ENCODE peak calls at places on chromosomes 1 and 21, in six cellular contexts. T, K, H, F, B and C are unnamed samples.

GRCh38 chr1:40394456-40395172 is 21.1 kb downstream of the SMAP2 start:
- DNase-seq in T (no peak), K (peak), H (no peak), F (no peak), B (peak), C (no peak)

GRCh38 chr1:206631085-206631509 is 4.2 kb upstream of the DYRK3 start:
- DNase-seq in T (peak), K (peak), H (no peak), F (peak), B (peak), C (peak)

GRCh38 chr1:175191654-175192053 is 922 bp downstream of the KIAA0040 start:
- DNase-seq in T (peak), K (peak), H (no peak), F (no peak), B (peak), C (no peak)

GRCh38 chr21:42630626-42631025 is 22.8 kb upstream of the PDE9A start:
- DNase-seq in T (peak), K (no peak), H (no peak), F (no peak), B (no peak), C (no peak)

GRCh38 chr1:37035014-37035686 is 835 bp upstream of the GRIK3 start:
- DNase-seq in T (no peak), K (no peak), H (no peak), F (no peak), B (no peak), C (no peak)

GRCh38 chr1:227666286-227666685 is 68.8 kb downstream of the JMJD4 start:
- DNase-seq in T (no peak), K (no peak), H (no peak), F (no peak), B (no peak), C (peak)

GRCh38 chr1:228794173-228794572 is 58.9 kb downstream of the RHOU start:
- DNase-seq in T (no peak), K (peak), H (no peak), F (no peak), B (peak), C (peak)

GRCh38 chr1:214439352-214440119 is 111.9 kb downstream of the PTPN14 start:
- DNase-seq in T (peak), K (no peak), H (no peak), F (no peak), B (peak), C (peak)

GRCh38 chr1:240888787-240889048 is 276.8 kb upstream of the GREM2 start:
- DNase-seq in T (no peak), K (no peak), H (no peak), F (no peak), B (no peak), C (no peak)

GRCh38 chr21:42562258-42562657 is 48.6 kb downstream of the SLC37A1 start:
- DNase-seq in T (no peak), K (no peak), H (no peak), F (no peak), B (no peak), C (no peak)

GRCh38 chr1:89553195-89553584 is 28.6 kb downstream of the LRRC8B start:
- DNase-seq in T (no peak), K (no peak), H (no peak), F (no peak), B (no peak), C (no peak)

GRCh38 chr21:35349378-35350080 is 300.4 kb upstream of the RUNX1 start:
- DNase-seq in T (no peak), K (peak), H (no peak), F (no peak), B (no peak), C (peak)

GRCh38 chr1:161993576-161993975 is 30.1 kb downstream of the OLFML2B start:
- DNase-seq in T (no peak), K (no peak), H (no peak), F (no peak), B (no peak), C (no peak)

GRCh38 chr1:207032528-207033017 is at the start of gene C1orf116:
- DNase-seq in T (no peak), K (no peak), H (no peak), F (no peak), B (no peak), C (no peak)

GRCh38 chr1:41674501-41674900 is 190.0 kb upstream of the EDN2 start:
- DNase-seq in T (no peak), K (no peak), H (no peak), F (no peak), B (no peak), C (no peak)

DNA sequence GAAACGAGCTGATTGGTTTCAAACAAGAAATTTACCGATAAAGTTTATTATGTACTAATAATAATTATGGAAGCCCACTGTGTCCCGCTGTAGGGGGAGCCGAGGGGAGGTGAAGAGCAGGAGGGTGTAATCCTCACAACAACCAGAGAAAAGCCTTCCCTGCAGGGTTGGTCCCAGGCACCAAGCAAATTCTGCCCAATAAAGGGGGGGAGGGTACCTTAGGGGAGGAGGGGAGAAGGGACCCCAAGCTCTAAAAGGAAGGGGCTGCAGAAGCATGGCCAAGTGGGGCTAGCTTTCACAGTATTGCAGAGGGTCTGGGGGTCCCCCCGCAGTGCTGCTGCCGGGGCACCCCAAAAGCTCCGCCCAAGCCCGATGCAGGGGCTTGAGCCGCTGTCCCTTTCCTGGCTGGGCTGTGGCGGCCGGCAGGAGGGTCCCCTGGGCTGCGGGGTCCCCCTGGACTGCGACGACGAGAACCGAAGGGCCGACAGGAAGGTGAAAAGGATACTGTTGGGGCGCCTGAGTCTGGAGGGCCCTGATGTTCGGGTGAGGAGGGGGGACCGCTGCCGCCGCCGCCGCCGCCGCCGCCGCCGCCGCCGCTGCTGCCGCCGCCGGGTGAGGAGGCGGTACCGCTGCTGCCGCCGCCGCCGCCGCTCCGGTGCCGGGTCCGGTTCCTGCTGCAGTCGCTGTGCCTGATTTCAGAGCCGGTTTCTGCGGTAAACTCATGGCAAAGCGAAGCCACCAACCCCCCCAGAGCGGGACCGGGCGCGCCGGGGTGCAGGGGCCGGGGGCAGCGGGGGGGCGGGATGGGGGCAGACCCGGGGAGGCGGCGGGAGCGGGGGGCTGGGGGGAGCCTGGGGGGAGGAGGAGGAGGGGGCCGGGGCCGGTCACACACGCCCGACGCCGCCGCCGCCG is 771 bp downstream of the EIF4G3 start:
- DNase-seq in T (peak), K (no peak), H (no peak), F (peak), B (peak), C (no peak)
- TF ChIP-seq CTCF in T (no peak), K (no peak), H (peak), F (no peak), B (no peak), C (no peak)

GRCh38 chr21:18529253-18529652 is 125.7 kb upstream of the TMPRSS15 start:
- DNase-seq in T (peak), K (peak), H (no peak), F (no peak), B (no peak), C (peak)
- TF ChIP-seq CTCF in T (no peak), K (no peak), H (no peak), F (no peak), B (no peak), C (no peak)

GRCh38 chr1:45793942-45794604 is 9.3 kb upstream of the MAST2 start:
- DNase-seq in T (no peak), K (no peak), H (no peak), F (no peak), B (peak), C (no peak)
- TF ChIP-seq CTCF in T (no peak), K (no peak), H (no peak), F (no peak), B (peak), C (no peak)

DNA sequence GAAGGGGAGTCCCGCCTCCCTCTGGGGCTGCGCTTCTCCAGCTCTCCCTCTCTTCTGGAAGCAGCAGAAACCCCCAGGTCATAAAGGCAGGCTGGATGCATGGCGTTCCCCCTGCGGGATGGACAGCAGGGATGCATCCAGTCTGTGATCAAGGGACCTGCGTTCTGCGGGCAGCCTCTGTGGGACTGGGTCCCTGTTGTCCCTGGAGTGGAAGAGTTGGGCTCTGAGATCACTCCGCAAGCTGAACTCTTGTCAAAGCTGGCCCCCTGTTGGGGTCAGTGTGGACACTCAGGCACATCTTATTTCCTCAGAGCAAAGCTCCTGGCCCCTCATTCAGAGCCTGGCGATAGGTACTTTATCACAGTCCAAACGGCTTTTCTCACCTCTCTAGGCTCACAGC is 341.2 kb downstream of the PTPRU start:
- DNase-seq in T (no peak), K (no peak), H (no peak), F (no peak), B (no peak), C (no peak)
- TF ChIP-seq CTCF in T (no peak), K (no peak), H (no peak), F (no peak), B (no peak), C (no peak)

GRCh38 chr21:26842976-26843911 is 2.0 kb downstream of the ADAMTS1 start:
- DNase-seq in T (peak), K (peak), H (peak), F (peak), B (no peak), C (peak)
- TF ChIP-seq CTCF in T (no peak), K (peak), H (peak), F (peak), B (no peak), C (peak)

GRCh38 chr1:201332616-201333335 is 44.7 kb downstream of the TNNT2 start:
- DNase-seq in T (no peak), K (no peak), H (no peak), F (no peak), B (no peak), C (no peak)
- TF ChIP-seq CTCF in T (no peak), K (no peak), H (no peak), F (no peak), B (no peak), C (no peak)